ENCODE peak calls at places on chromosomes 7 and 10, in five cellular contexts. G is tibial artery, U is colonic mucosa, X is psoas muscle, O is neural progenitor cell. R is an unnamed sample.

GRCh38 chr10:72096115-72097000 is 8.0 kb upstream of the SPOCK2 start:
- DNase-seq in O (peak; percentile 32), U (no peak), G (no peak), X (no peak), R (no peak)

GRCh38 chr10:101062231-101063161 is 707 bp downstream of the KAZALD1 start:
- DNase-seq in U (peak; percentile 79), O (peak; percentile 90), X (peak; percentile 79), G (no peak), R (peak; percentile 79)

GRCh38 chr7:138001529-138002095 is at the start of gene CREB3L2:
- DNase-seq in U (peak; percentile 63), O (peak; percentile 87), X (no peak), G (peak; percentile 73), R (peak; percentile 86)

GRCh38 chr7:28037220-28038010 is 143.2 kb downstream of the JAZF1 start:
- DNase-seq in O (no peak), U (no peak), X (no peak), G (no peak), R (no peak)

GRCh38 chr10:125062244-125063208 is 97.8 kb downstream of the CTBP2 start:
- DNase-seq in U (no peak), X (peak; percentile 78), G (no peak), O (no peak), R (no peak)

GRCh38 chr10:4839353-4839752 is 13.3 kb downstream of the AKR1E2 start:
- DNase-seq in X (no peak), U (no peak), O (no peak), G (no peak), R (no peak)

GRCh38 chr10:91144961-91145360 is 75.5 kb upstream of the PCGF5 start:
- DNase-seq in O (no peak), U (no peak), G (no peak), X (no peak), R (no peak)

GRCh38 chr10:13491747-13492360 is 37.0 kb downstream of the BEND7 start:
- DNase-seq in G (no peak), X (no peak), U (no peak), O (no peak), R (no peak)

GRCh38 chr7:78019457-78020130 is 221.0 kb downstream of the PHTF2 start:
- DNase-seq in O (peak; percentile 86), X (peak; percentile 95), U (peak; percentile 93), G (peak; percentile 95), R (peak; percentile 93)
- TF ChIP-seq CTCF in O (no peak), X (peak; percentile 9), U (no peak), G (no peak), R (no peak)

DNA sequence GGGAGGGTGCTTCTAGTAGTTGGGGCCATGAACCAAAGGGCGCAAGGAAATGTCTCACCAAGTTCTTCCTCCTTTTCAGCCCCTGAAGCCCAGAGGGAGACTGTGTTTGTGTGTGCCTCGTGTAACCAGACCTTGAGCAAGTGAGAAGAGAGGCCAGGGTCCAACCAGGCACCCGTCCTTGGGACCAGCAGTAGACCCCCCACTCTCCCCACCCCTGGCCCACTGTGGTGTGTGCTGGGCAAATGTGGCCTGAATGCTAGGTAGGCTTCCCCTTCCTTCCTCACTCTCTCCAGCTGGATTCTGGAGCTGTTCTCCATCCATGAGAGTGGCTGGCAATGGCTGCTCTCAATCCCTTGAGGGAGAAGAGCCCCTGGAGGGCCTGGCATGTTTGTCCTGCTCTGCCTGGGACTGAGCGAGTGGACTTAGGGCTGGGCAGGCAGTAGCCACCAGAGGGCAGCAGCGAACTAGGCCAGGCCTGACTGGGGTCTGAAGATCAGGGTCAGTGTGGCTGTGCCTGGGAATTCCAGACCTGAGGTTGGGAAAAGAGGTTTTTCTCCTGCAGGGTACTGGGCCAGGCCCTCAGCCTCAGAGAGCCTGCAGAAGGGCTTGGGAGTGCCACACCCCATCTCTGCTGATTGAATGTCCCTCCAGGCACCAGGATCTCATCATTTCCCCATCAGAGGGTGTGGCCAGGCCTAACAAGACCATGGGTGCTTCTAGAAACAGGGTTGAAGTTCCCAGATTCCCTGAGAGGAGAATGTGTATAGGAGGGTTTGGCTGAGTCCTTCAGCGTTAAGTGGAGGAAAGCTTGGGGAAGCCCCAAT is 12.4 kb downstream of the SFRP5 start:
- DNase-seq in U (peak; percentile 63), G (peak; percentile 36), O (peak; percentile 85), X (peak; percentile 83), R (peak; percentile 69)
- TF ChIP-seq CTCF in U (peak; percentile 74), G (peak; percentile 55), O (peak; percentile 92), X (peak; percentile 86), R (peak; percentile 62)

GRCh38 chr7:66138994-66139752 is 24.5 kb downstream of the CRCP start:
- DNase-seq in G (no peak), U (no peak), O (no peak), X (no peak), R (no peak)

GRCh38 chr7:66143876-66144332 is 29.3 kb downstream of the CRCP start:
- DNase-seq in X (no peak), O (no peak), G (no peak), U (no peak), R (no peak)

GRCh38 chr7:66142996-66143395 is 28.3 kb downstream of the CRCP start:
- DNase-seq in O (no peak), X (no peak), U (no peak), G (no peak), R (no peak)

GRCh38 chr7:66142334-66142733 is 27.7 kb downstream of the CRCP start:
- DNase-seq in G (no peak), U (no peak), O (no peak), X (no peak), R (no peak)

DNA sequence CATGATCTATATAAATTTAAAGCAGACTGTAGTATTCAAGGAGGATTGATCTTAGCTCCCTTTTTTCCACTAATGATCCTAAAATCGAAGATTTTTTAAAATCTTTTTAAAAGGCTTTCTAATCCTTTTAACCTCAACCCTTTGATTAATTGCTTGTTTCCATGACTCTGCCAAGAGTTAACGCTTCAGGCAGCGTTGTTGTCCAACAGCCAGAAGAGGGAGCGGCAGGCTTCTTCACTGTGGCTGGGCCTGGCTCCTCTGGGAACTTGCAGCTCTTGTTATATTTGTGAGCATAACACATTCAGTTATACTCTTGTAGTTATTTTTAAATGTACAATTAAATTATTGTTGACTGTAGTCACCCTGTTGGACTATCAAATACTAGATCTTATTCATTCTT is 26.3 kb downstream of the CRCP start:
- DNase-seq in G (peak; percentile 68), O (peak; percentile 51), X (peak; percentile 80), U (peak; percentile 41), R (no peak)
- TF ChIP-seq CTCF in G (peak; percentile 27), O (peak; percentile 56), X (peak; percentile 48), U (peak; percentile 19), R (no peak)

GRCh38 chr7:44796504-44797328 is at the start of gene PPIA:
- DNase-seq in O (peak; percentile 98), G (peak; percentile 97), X (peak; percentile 99), U (peak; percentile 98), R (peak; percentile 99)

GRCh38 chr7:44796034-44796503 is 412 bp upstream of the PPIA start:
- DNase-seq in X (no peak), O (peak; percentile 68), U (no peak), G (no peak), R (no peak)

GRCh38 chr7:44798649-44799275 is 2.3 kb downstream of the PPIA start:
- DNase-seq in X (no peak), G (no peak), U (no peak), O (no peak), R (no peak)

GRCh38 chr7:44799939-44800338 is 3.5 kb downstream of the PPIA start:
- DNase-seq in X (no peak), G (no peak), U (no peak), O (no peak), R (no peak)

GRCh38 chr7:44797329-44798258 is 1.1 kb downstream of the PPIA start:
- DNase-seq in O (peak; percentile 89), G (peak; percentile 92), X (peak; percentile 92), U (peak; percentile 93), R (peak; percentile 93)
- TF ChIP-seq CTCF in O (peak; percentile 59), G (peak; percentile 23), X (peak; percentile 20), U (peak; percentile 45), R (peak; percentile 58)

GRCh38 chr7:121449304-121449703 is 53.2 kb upstream of the FAM3C start:
- DNase-seq in U (no peak), O (no peak), X (no peak), G (no peak), R (no peak)
- TF ChIP-seq CTCF in U (no peak), O (no peak), X (no peak), G (no peak), R (no peak)